ENCODE peak calls at places on chromosomes 2 and 18, in four cellular contexts. M, J, L and Y are unnamed samples.
A peak's percentile ranks its signal among the peaks of the same experiment; 100 is the strongest.

GRCh38 chr18:24397131-24397693 is 412 bp downstream of the OSBPL1A start:
- DNase-seq in L (peak; percentile 91), M (peak; percentile 6), J (no peak), Y (peak; percentile 30)

GRCh38 chr2:240107386-240107785 is 28.7 kb downstream of the COPS9 start:
- DNase-seq in J (no peak), L (no peak), M (no peak), Y (no peak)

GRCh38 chr2:218255441-218255840 is 5.4 kb upstream of the GPBAR1 start:
- DNase-seq in J (no peak), L (no peak), M (no peak), Y (no peak)

GRCh38 chr2:218963597-218963996 is 4.1 kb downstream of the CDK5R2 start:
- DNase-seq in L (no peak), J (no peak), M (no peak), Y (no peak)

GRCh38 chr2:23390152-23390551 is 5.2 kb downstream of the KLHL29 start:
- DNase-seq in M (no peak), L (no peak), J (no peak), Y (no peak)

GRCh38 chr2:179129574-179130238 is 79.8 kb upstream of the CCDC141 start:
- DNase-seq in M (peak; percentile 32), L (no peak), J (peak; percentile 24), Y (peak; percentile 28)

GRCh38 chr2:66938471-66938967 is 458.6 kb upstream of the ETAA1 start:
- DNase-seq in M (no peak), L (no peak), J (no peak), Y (no peak)

GRCh38 chr2:156434461-156435291 is 1.5 kb upstream of the GPD2 start:
- DNase-seq in M (peak; percentile 18), J (peak; percentile 20), L (no peak), Y (peak; percentile 25)

GRCh38 chr2:241853651-241854341 is 4.9 kb downstream of the PDCD1 start:
- DNase-seq in L (no peak), J (peak; percentile 19), M (no peak), Y (peak; percentile 38)

GRCh38 chr2:201857326-201857725 is 51.0 kb downstream of the CDK15 start:
- DNase-seq in J (no peak), L (no peak), M (no peak), Y (no peak)

GRCh38 chr18:79458131-79458838 is 62.6 kb downstream of the NFATC1 start:
- DNase-seq in J (no peak), L (no peak), M (no peak), Y (no peak)

GRCh38 chr2:7007846-7008741 is 90.9 kb downstream of the RNF144A start:
- DNase-seq in J (no peak), L (peak; percentile 97), M (no peak), Y (no peak)

GRCh38 chr2:229130522-229130921 is 140.6 kb downstream of the PID1 start:
- DNase-seq in J (no peak), M (no peak), L (no peak), Y (no peak)

GRCh38 chr2:46300406-46300832 is 3.2 kb downstream of the EPAS1 start:
- DNase-seq in J (no peak), L (no peak), M (no peak), Y (no peak)

GRCh38 chr2:46297546-46298271 is 502 bp downstream of the EPAS1 start:
- DNase-seq in L (no peak), J (peak; percentile 62), M (peak; percentile 38), Y (peak; percentile 69)

GRCh38 chr2:46298272-46298521 is 990 bp downstream of the EPAS1 start:
- DNase-seq in M (no peak), J (no peak), L (no peak), Y (no peak)

GRCh38 chr2:46298522-46299351 is 1.5 kb downstream of the EPAS1 start:
- DNase-seq in L (peak; percentile 31), M (no peak), J (peak; percentile 58), Y (peak; percentile 76)

GRCh38 chr2:46299365-46300263 is 2.4 kb downstream of the EPAS1 start:
- DNase-seq in J (no peak), L (peak; percentile 59), M (no peak), Y (peak; percentile 37)
- TF ChIP-seq CTCF in J (no peak), L (no peak), M (no peak), Y (no peak)

GRCh38 chr2:158743899-158744298 is 51.2 kb upstream of the DAPL1 start:
- DNase-seq in J (no peak), M (no peak), L (no peak), Y (no peak)
- TF ChIP-seq CTCF in J (no peak), M (no peak), L (no peak), Y (no peak)

GRCh38 chr2:25307949-25308557 is 33.7 kb downstream of the DNMT3A start:
- DNase-seq in L (no peak), J (no peak), M (no peak), Y (no peak)

GRCh38 chr2:25305809-25306208 is 35.9 kb downstream of the DNMT3A start:
- DNase-seq in J (no peak), M (no peak), L (no peak), Y (no peak)

GRCh38 chr2:25305197-25305596 is 36.5 kb downstream of the DNMT3A start:
- DNase-seq in L (peak; percentile 20), J (no peak), M (no peak), Y (no peak)

GRCh38 chr2:25308599-25308998 is 33.1 kb downstream of the DNMT3A start:
- DNase-seq in M (no peak), J (no peak), L (no peak), Y (no peak)

DNA sequence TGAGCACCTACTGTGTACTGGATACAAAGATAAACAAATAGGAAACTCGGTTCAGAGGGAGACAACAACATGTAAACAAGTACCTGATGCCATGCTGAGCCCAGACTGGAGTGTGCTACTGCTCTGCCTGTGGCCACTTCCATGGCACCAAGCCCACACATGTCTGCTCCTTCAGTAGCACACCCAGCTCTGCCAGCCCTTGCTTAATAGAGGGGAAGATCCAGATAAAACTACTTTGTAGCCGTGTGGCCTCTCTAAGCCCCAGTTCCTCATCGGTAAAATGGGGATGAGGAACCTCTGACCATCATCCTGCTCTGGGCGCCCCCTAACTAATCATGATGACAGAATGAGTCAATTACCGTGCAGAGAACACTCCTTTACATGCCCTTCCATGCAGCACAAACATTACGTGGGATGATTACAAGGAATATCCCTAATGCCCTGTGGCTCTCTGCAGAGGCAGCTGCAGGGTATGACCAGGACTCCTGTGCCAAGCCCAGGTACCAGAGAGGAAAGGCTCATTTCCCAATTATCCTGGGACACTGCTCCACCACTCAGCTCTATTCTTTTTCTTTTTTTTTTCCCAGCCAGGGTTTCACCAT is 34.9 kb downstream of the DNMT3A start:
- DNase-seq in J (no peak), L (peak; percentile 72), M (no peak), Y (no peak)
- TF ChIP-seq CTCF in J (no peak), L (no peak), M (no peak), Y (no peak)

GRCh38 chr18:49435170-49435569 is 25.3 kb downstream of the DYM start:
- DNase-seq in L (no peak), M (no peak), J (no peak), Y (no peak)

GRCh38 chr18:49431563-49431962 is 28.9 kb downstream of the DYM start:
- DNase-seq in J (no peak), L (no peak), M (no peak), Y (no peak)

GRCh38 chr18:49432602-49433001 is 27.8 kb downstream of the DYM start:
- DNase-seq in L (no peak), J (no peak), M (no peak), Y (no peak)
- TF ChIP-seq CTCF in L (no peak), J (no peak), M (no peak), Y (no peak)

DNA sequence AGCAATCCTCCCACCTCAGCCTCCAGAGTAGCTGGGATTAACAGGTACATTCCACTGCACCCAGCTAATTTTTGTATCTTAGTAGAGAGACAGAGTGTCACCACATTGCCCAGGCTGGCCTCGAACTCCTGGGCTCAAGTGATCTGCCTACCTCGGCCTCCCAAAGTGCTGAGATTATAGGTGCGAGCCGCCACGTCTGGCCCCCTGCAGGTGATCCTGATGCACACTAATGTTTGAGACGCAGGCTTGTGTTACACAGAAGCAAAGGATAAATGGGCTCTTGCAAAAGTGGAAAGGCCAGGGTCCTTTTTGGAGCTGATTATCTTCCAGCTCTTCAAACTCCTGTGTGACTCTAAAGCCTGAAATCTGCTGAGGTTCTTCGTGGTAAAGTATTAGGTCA is 84.2 kb downstream of the TGFA start:
- DNase-seq in M (no peak), J (no peak), L (no peak), Y (no peak)
- TF ChIP-seq CTCF in M (no peak), J (no peak), L (no peak), Y (no peak)